ENCODE peak calls at places on chromosomes 16 and 17, in ten cellular contexts. E is skeletal muscle cell, O is OCI-LY7, B is H7, C is aorta, R is GM23338, T is Caco-2, J is right cardiac atrium, I is fibroblast of mammary gland, Z is SK-N-MC. U is an unnamed sample.

GRCh38 chr16:11394593-11394960 is 49.3 kb downstream of the RMI2 start:
- DNase-seq in T (no peak), C (peak), B (no peak), J (no peak), R (no peak), O (no peak), I (no peak), E (no peak), Z (no peak), U (no peak)

GRCh38 chr16:85055503-85056210 is 28.1 kb downstream of the KIAA0513 start:
- DNase-seq in J (no peak), I (peak), O (peak), Z (no peak), E (peak), C (peak), B (no peak), T (no peak), R (no peak), U (peak)

GRCh38 chr16:83581082-83581481 is 226.7 kb upstream of the HSBP1 start:
- DNase-seq in Z (no peak), R (no peak), J (no peak), E (no peak), C (no peak), I (no peak), O (no peak), B (no peak), T (no peak), U (no peak)

GRCh38 chr17:75153854-75154194 is 488 bp downstream of the JPT1 start:
- DNase-seq in E (no peak), J (no peak), Z (no peak), C (no peak), I (no peak), R (no peak), B (peak), T (peak), O (peak), U (no peak)

GRCh38 chr17:30433514-30433913 is 43.7 kb upstream of the GOSR1 start:
- DNase-seq in Z (peak), O (no peak), T (no peak), C (no peak), I (peak), R (no peak), B (no peak), E (peak), J (no peak), U (no peak)

GRCh38 chr16:80300876-80301275 is 239.9 kb upstream of the DYNLRB2 start:
- DNase-seq in I (no peak), J (no peak), R (no peak), C (no peak), T (peak), B (no peak), E (peak), Z (no peak), O (no peak), U (no peak)

GRCh38 chr17:27558842-27559505 is 72.0 kb upstream of the LGALS9 start:
- DNase-seq in I (no peak), R (no peak), J (no peak), O (no peak), T (peak), C (peak), Z (no peak), E (no peak), B (no peak), U (no peak)

GRCh38 chr17:38602453-38602852 is 3.3 kb downstream of the SRCIN1 start:
- DNase-seq in B (no peak), T (no peak), Z (no peak), E (no peak), R (peak), O (no peak), I (no peak), J (no peak), C (no peak), U (no peak)

GRCh38 chr17:41678907-41679739 is 9.6 kb upstream of the EIF1 start:
- DNase-seq in Z (no peak), E (no peak), R (no peak), C (no peak), J (no peak), T (no peak), O (peak), B (no peak), I (peak), U (no peak)

GRCh38 chr17:79629548-79630049 is 18.7 kb upstream of the RBFOX3 start:
- DNase-seq in I (no peak), J (no peak), B (no peak), R (no peak), T (peak), O (no peak), E (no peak), C (no peak), Z (no peak), U (no peak)
- H3K4me3 ChIP-seq in I (no peak), J (no peak), B (no peak), R (no peak), T (no peak), O (no peak), E (no peak), C (no peak), Z (no peak), U (no peak)

GRCh38 chr16:49469323-49469670 is 95.7 kb downstream of the C16orf78 start:
- DNase-seq in I (no peak), E (no peak), Z (no peak), R (no peak), B (no peak), C (no peak), J (no peak), O (no peak), T (no peak), U (no peak)
- H3K4me3 ChIP-seq in I (no peak), E (no peak), Z (no peak), R (no peak), B (no peak), C (no peak), J (no peak), O (no peak), T (no peak), U (no peak)

GRCh38 chr16:30090607-30091332 is 954 bp downstream of the TBX6 start:
- DNase-seq in O (no peak), T (no peak), B (no peak), R (no peak), C (no peak), I (no peak), J (no peak), E (no peak), Z (no peak), U (no peak)

GRCh38 chr16:30091474-30092372 is at the start of gene TBX6:
- DNase-seq in R (peak), Z (peak), T (peak), J (peak), O (peak), E (peak), I (peak), C (peak), B (peak), U (peak)

GRCh38 chr16:30095166-30096078 is 591 bp downstream of the YPEL3 start:
- DNase-seq in I (no peak), R (peak), J (no peak), Z (no peak), C (no peak), B (peak), T (no peak), O (no peak), E (no peak), U (no peak)

GRCh38 chr16:30094541-30095165 is 1.4 kb downstream of the YPEL3 start:
- DNase-seq in O (no peak), E (no peak), T (no peak), Z (no peak), R (no peak), B (no peak), J (no peak), C (no peak), I (no peak), U (no peak)

DNA sequence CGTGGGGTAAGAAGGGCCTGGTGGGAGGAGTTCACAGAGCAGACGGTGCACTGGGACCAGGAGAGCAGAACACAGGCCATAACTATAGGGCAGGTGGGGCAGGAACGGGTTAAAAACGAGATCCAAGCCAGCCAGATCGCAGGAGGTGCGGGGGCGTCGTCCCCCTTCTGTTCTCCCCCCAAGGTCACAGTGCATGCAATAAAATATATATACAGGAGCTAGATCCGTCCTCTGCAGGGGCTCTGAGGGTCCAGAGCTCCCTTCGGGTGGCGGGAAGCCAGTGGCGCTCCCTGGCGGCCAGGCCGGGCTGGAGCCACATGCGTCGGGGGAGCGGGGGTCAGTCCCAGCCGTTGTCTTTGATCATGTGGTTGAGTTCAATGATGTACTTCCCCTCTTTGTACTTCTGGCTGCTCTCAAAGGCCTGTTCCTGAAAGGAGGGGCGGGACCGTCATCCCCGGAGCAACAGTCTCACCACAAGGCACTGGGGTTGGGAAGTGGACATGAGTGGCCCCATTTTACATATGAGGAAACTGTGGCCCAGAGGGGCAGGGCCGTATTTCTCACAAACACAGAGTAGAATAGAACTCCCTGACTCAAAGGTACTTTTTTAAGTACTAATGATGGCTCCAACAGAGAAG is 768 bp upstream of the TBX6 start:
- DNase-seq in Z (no peak), O (peak), J (peak), I (peak), B (peak), T (peak), R (peak), C (peak), E (no peak), U (peak)
- H3K4me3 ChIP-seq in Z (peak), O (peak), J (peak), I (peak), B (peak), T (peak), R (peak), C (no peak), E (peak), U (peak)

GRCh38 chr16:8958344-8958808 is 5.3 kb downstream of the USP7 start:
- DNase-seq in C (peak), B (peak), T (no peak), I (peak), J (peak), R (no peak), Z (no peak), O (peak), E (peak), U (peak)

GRCh38 chr16:8962393-8963009 is 1.2 kb downstream of the USP7 start:
- DNase-seq in C (no peak), R (peak), E (no peak), I (no peak), J (no peak), B (peak), O (peak), Z (no peak), T (peak), U (peak)

GRCh38 chr16:8959921-8960787 is 3.6 kb downstream of the USP7 start:
- DNase-seq in Z (no peak), R (peak), B (peak), O (peak), I (peak), E (no peak), T (no peak), J (no peak), C (no peak), U (peak)

GRCh38 chr16:8961811-8962390 is 1.8 kb downstream of the USP7 start:
- DNase-seq in I (no peak), Z (no peak), J (no peak), R (no peak), T (no peak), C (no peak), O (peak), E (no peak), B (peak), U (no peak)

DNA sequence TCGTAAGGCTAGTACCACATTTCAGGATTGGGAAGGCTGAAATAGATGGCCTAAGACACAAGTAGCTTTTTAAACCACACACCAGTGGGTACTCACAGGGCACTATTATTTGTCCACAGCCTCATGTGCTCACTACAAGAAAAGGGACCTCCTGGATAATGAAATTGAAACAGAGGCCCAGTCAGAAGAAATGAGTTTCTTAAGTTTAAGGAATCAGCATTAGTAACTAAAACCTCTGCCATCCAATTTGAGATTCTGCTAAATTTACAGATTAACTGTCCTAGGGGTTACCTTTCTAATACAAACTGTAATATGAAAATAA is 3.0 kb downstream of the USP7 start:
- DNase-seq in E (no peak), R (no peak), B (no peak), C (no peak), Z (no peak), T (no peak), J (no peak), O (no peak), I (no peak), U (no peak)
- H3K4me3 ChIP-seq in E (no peak), R (peak), B (no peak), C (no peak), Z (peak), T (no peak), J (no peak), O (peak), I (no peak), U (no peak)

U was measured in SK-N-SH.